ENCODE peak calls at places on chromosomes 7 and 10, in five cellular contexts. S is brain microvascular endothelial cell, M is cardiac fibroblast, N is NB4, B is heart left ventricle. Y is an unnamed sample.
A peak's percentile ranks its signal among the peaks of the same experiment; 100 is the strongest.

GRCh38 chr10:12711344-12711708 is 290.2 kb downstream of the CCDC3 start:
- DNase-seq in S (no peak), M (no peak), N (no peak), B (no peak), Y (no peak)

GRCh38 chr10:78777466-78778256 is 291.1 kb upstream of the ZMIZ1 start:
- DNase-seq in M (peak; percentile 47), B (peak; percentile 69), S (no peak), N (no peak), Y (no peak)

GRCh38 chr7:102463841-102464576 is 654 bp downstream of the ALKBH4 start:
- DNase-seq in M (peak; percentile 22), N (peak; percentile 53), B (no peak), S (peak; percentile 14), Y (no peak)

GRCh38 chr10:86364551-86365345 is 1.8 kb downstream of the GRID1 start:
- DNase-seq in N (peak; percentile 56), M (no peak), B (peak; percentile 19), S (no peak), Y (no peak)

GRCh38 chr10:71025535-71025934 is 137.2 kb upstream of the PCBD1 start:
- DNase-seq in B (no peak), S (no peak), N (no peak), M (no peak), Y (no peak)

GRCh38 chr7:39453743-39454355 is 112.4 kb upstream of the YAE1 start:
- DNase-seq in N (peak; percentile 79), B (no peak), M (peak; percentile 61), S (peak; percentile 65), Y (peak; percentile 52)

GRCh38 chr7:122303522-122303970 is 1.0 kb downstream of the FEZF1 start:
- DNase-seq in M (no peak), B (no peak), S (no peak), N (no peak), Y (no peak)

GRCh38 chr7:64872809-64873500 is 30.1 kb upstream of the ZNF273 start:
- DNase-seq in B (no peak), N (no peak), M (no peak), S (no peak), Y (no peak)

GRCh38 chr7:132709971-132710567 is 133.8 kb upstream of the PLXNA4 start:
- DNase-seq in B (no peak), N (peak; percentile 36), M (peak; percentile 61), S (peak; percentile 74), Y (peak; percentile 16)

GRCh38 chr7:41925946-41926345 is 223.1 kb upstream of the INHBA start:
- DNase-seq in M (no peak), N (no peak), B (no peak), S (no peak), Y (no peak)

GRCh38 chr7:75905785-75906604 is 9.0 kb upstream of the POR start:
- DNase-seq in B (peak; percentile 30), N (peak; percentile 89), S (peak; percentile 35), M (peak; percentile 86), Y (no peak)

GRCh38 chr7:49774459-49775064 is 1.1 kb downstream of the VWC2 start:
- DNase-seq in N (no peak), M (no peak), S (no peak), B (no peak), Y (no peak)
- H3K4me3 ChIP-seq in N (no peak overlapping the region), M (no peak overlapping the region), S (no peak overlapping the region), B (peak overlapping the region; percentile 61), Y (no peak overlapping the region)

GRCh38 chr10:99328579-99329237 is 448 bp upstream of the CNNM1 start:
- DNase-seq in M (no peak), B (no peak), S (no peak), N (no peak), Y (no peak)
- H3K4me3 ChIP-seq in M (peak overlapping the region; percentile 36), B (peak overlapping the region; percentile 42), S (no peak overlapping the region), N (no peak overlapping the region), Y (peak overlapping the region; percentile 73)

DNA sequence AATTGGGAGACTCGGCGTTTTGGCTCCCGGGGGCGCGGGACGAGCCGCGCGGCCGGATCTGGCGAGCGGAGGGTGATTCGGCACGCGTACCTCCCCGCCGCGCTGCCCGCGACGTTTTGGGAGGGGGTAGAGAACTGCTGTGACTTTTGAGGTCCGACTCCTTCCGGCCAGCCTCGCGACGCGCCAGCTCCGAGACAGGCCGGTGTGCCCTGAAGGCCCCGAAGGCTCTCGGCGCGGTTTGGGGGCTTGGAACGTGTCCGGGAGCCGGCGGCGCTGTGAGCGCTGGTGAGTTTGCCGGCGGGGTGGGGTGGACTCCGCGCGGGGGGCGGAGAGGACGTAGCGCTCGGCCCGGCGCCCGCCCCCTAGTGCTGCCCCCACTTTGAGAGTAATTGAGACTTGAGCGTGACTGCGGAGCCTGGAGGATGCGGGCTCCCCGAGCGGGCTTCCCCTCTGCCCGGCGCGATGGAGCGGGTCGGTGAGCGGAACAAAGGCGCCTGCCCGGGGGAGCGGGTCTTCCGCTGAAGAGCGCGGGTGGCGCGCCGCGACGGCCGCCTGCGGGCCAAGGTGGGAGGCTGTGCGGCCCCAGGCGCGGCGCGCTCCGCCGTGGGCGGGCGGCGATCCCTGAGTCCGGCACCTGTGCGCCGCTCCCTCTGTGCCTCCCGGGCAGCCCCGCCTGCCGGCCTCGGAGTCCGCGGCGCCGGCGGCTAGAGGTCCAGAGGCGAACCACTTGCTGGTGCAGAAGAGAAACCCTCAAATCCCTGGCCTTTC is at the start of gene GALNT17:
- DNase-seq in B (no peak), S (no peak), M (no peak), N (no peak), Y (no peak)
- H3K4me3 ChIP-seq in B (peak within 1 kb of the TSS; percentile 61), S (peak within 1 kb of the TSS; percentile 37), M (no peak within 1 kb of the TSS), N (no peak within 1 kb of the TSS), Y (peak within 1 kb of the TSS; percentile 94)

GRCh38 chr10:64038097-64038496 is 516.9 kb downstream of the REEP3 start:
- DNase-seq in M (no peak), B (no peak), N (no peak), S (no peak), Y (no peak)

GRCh38 chr10:64039208-64039607 is 518.0 kb downstream of the REEP3 start:
- DNase-seq in M (no peak), N (no peak), B (no peak), S (no peak), Y (no peak)

GRCh38 chr10:64044098-64044497 is 522.9 kb downstream of the REEP3 start:
- DNase-seq in S (no peak), N (no peak), M (no peak), B (no peak), Y (no peak)

GRCh38 chr10:64041989-64042490 is 520.8 kb downstream of the REEP3 start:
- DNase-seq in M (no peak), N (no peak), B (no peak), S (no peak), Y (no peak)

DNA sequence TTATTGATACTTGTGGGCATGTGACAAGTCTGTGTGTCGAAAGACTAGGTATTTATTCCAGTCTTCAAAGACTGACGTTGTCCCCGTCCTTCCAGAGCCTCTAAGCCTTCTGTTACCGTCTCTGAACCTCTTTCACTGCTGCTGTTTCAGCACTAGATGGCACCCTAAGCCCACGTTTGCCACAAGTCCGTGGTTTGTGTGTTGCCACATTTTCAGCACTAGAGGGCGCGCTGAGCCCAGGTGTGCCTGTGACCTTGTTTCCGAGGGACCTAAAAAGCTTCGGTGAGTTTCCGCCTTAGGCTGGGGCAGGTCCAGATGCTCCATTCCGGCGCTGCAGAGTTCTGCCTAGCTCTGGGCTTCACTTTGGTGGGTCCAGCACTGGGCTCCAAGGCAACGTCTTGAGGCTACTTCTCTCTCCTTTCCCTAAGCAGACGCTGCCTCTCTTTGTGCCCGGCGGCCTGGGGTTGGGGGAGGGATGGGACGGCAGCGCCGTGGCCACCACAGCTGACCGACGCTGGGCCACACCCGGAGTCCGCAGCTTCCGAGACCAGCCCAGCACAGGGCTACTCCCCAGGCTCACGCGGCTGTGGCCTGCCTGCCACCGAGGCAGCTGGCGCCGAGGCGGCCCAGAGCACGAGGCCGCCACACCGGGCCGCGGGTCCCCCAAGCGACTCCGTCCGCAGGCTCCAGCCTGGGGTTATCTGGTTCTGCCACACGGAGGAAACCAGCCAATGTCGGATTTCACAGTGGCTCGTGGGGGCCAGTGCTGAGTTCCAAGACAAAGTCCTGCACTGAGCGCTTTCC is 520.2 kb downstream of the REEP3 start:
- DNase-seq in M (peak; percentile 83), B (peak; percentile 63), S (peak; percentile 59), N (peak; percentile 76), Y (peak; percentile 16)
- H3K4me3 ChIP-seq in M (peak overlapping the region; percentile 31), B (peak overlapping the region; percentile 38), S (peak overlapping the region; percentile 52), N (no peak overlapping the region), Y (no peak overlapping the region)

DNA sequence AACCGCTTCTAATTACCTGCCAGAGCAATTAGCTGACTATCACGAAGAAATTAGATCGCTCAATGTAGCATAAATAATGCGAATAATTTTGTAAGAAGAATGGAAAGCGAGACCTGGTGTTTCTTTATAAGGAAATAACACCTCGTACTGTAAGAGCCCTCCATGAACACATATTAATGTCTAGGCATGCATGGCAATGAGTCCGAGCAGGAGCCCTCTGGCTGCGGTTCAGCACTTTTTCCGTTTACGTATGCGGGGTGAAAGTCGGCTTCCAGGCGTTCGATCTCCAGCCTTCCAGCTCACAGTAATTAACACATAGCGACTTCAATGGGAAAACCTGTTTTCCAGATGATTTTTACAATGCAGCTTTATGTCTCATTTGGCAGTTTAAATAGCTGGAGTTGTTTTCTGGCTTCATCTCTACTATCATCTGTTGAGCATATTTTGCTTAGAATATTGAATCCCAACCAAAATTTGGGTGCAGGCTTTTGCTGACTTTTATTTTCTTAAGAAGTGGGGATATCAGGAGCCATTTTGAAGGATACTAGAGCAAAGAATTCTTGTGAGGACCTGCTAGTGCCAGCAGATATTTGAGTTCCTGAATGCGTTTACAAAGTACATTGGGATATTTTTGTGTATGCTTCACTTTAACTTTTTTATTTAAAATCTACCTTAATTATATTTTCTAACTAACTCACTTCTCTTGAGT is 7.2 kb upstream of the SP8 start:
- DNase-seq in S (no peak), B (no peak), N (no peak), M (no peak), Y (no peak)
- H3K4me3 ChIP-seq in S (no peak overlapping the region), B (no peak overlapping the region), N (no peak overlapping the region), M (no peak overlapping the region), Y (no peak overlapping the region)

Y was measured in SK-N-MC.